ENCODE peak calls at places on chromosome 4, in nine cellular contexts. One of them, this sample, is unnamed.

GRCh38 chr4:53654300-53654758 is 63.0 kb upstream of the LNX1 start:
- DNase-seq in CD14-positive monocyte: no peak
- DNase-seq in IMR-90: peak
- DNase-seq in activated CD8-positive, alpha-beta T cell treated with anti-CD3 and anti-CD28 coated beads for 36 hours: peak
- DNase-seq in endothelial cell: no peak
- DNase-seq in AG04450: no peak
- DNase-seq in uterus: peak
- DNase-seq in dorsolateral prefrontal cortex: no peak
- DNase-seq in bronchial epithelial cell: peak
- DNase-seq in this sample: no peak

GRCh38 chr4:152079543-152080293 is 318.9 kb upstream of the GATB start:
- DNase-seq in CD14-positive monocyte: no peak
- DNase-seq in IMR-90: no peak
- DNase-seq in activated CD8-positive, alpha-beta T cell treated with anti-CD3 and anti-CD28 coated beads for 36 hours: peak
- DNase-seq in endothelial cell: no peak
- DNase-seq in AG04450: no peak
- DNase-seq in uterus: no peak
- DNase-seq in dorsolateral prefrontal cortex: no peak
- DNase-seq in bronchial epithelial cell: no peak
- DNase-seq in this sample: no peak

GRCh38 chr4:53804719-53805118 is 213.4 kb upstream of the LNX1 start:
- DNase-seq in CD14-positive monocyte: no peak
- DNase-seq in IMR-90: no peak
- DNase-seq in activated CD8-positive, alpha-beta T cell treated with anti-CD3 and anti-CD28 coated beads for 36 hours: peak
- DNase-seq in endothelial cell: no peak
- DNase-seq in AG04450: no peak
- DNase-seq in uterus: no peak
- DNase-seq in dorsolateral prefrontal cortex: peak
- DNase-seq in bronchial epithelial cell: peak
- DNase-seq in this sample: peak

GRCh38 chr4:159142254-159142653 is 39.4 kb downstream of the RAPGEF2 start:
- DNase-seq in CD14-positive monocyte: no peak
- DNase-seq in IMR-90: peak
- DNase-seq in activated CD8-positive, alpha-beta T cell treated with anti-CD3 and anti-CD28 coated beads for 36 hours: no peak
- DNase-seq in endothelial cell: no peak
- DNase-seq in AG04450: no peak
- DNase-seq in uterus: no peak
- DNase-seq in dorsolateral prefrontal cortex: peak
- DNase-seq in bronchial epithelial cell: peak
- DNase-seq in this sample: no peak

GRCh38 chr4:10083331-10083769 is 33.2 kb downstream of the WDR1 start:
- DNase-seq in CD14-positive monocyte: no peak
- DNase-seq in IMR-90: no peak
- DNase-seq in activated CD8-positive, alpha-beta T cell treated with anti-CD3 and anti-CD28 coated beads for 36 hours: peak
- DNase-seq in endothelial cell: no peak
- DNase-seq in AG04450: no peak
- DNase-seq in uterus: no peak
- DNase-seq in dorsolateral prefrontal cortex: no peak
- DNase-seq in bronchial epithelial cell: no peak
- DNase-seq in this sample: no peak

GRCh38 chr4:54543088-54543795 is 114.5 kb upstream of the KIT start:
- DNase-seq in CD14-positive monocyte: no peak
- DNase-seq in IMR-90: peak
- DNase-seq in activated CD8-positive, alpha-beta T cell treated with anti-CD3 and anti-CD28 coated beads for 36 hours: no peak
- DNase-seq in endothelial cell: no peak
- DNase-seq in AG04450: no peak
- DNase-seq in uterus: no peak
- DNase-seq in dorsolateral prefrontal cortex: no peak
- DNase-seq in bronchial epithelial cell: no peak
- DNase-seq in this sample: no peak

GRCh38 chr4:77819409-77819835 is 254 bp upstream of the CNOT6L start:
- DNase-seq in CD14-positive monocyte: peak
- DNase-seq in IMR-90: no peak
- DNase-seq in activated CD8-positive, alpha-beta T cell treated with anti-CD3 and anti-CD28 coated beads for 36 hours: no peak
- DNase-seq in endothelial cell: peak
- DNase-seq in AG04450: no peak
- DNase-seq in uterus: no peak
- DNase-seq in dorsolateral prefrontal cortex: no peak
- DNase-seq in bronchial epithelial cell: no peak
- DNase-seq in this sample: peak

GRCh38 chr4:37928896-37929537 is 31.2 kb upstream of the PTTG2 start:
- DNase-seq in CD14-positive monocyte: no peak
- DNase-seq in IMR-90: no peak
- DNase-seq in activated CD8-positive, alpha-beta T cell treated with anti-CD3 and anti-CD28 coated beads for 36 hours: no peak
- DNase-seq in endothelial cell: no peak
- DNase-seq in AG04450: no peak
- DNase-seq in uterus: no peak
- DNase-seq in dorsolateral prefrontal cortex: no peak
- DNase-seq in bronchial epithelial cell: no peak
- DNase-seq in this sample: no peak

GRCh38 chr4:30437316-30437715 is 282.9 kb upstream of the PCDH7 start:
- DNase-seq in CD14-positive monocyte: no peak
- DNase-seq in IMR-90: no peak
- DNase-seq in activated CD8-positive, alpha-beta T cell treated with anti-CD3 and anti-CD28 coated beads for 36 hours: no peak
- DNase-seq in endothelial cell: no peak
- DNase-seq in AG04450: no peak
- DNase-seq in uterus: no peak
- DNase-seq in dorsolateral prefrontal cortex: no peak
- DNase-seq in bronchial epithelial cell: peak
- DNase-seq in this sample: no peak

GRCh38 chr4:6910340-6910959 is 824 bp downstream of the TBC1D14 start:
- DNase-seq in CD14-positive monocyte: no peak
- DNase-seq in IMR-90: no peak
- DNase-seq in activated CD8-positive, alpha-beta T cell treated with anti-CD3 and anti-CD28 coated beads for 36 hours: peak
- DNase-seq in endothelial cell: no peak
- DNase-seq in AG04450: no peak
- DNase-seq in uterus: no peak
- DNase-seq in dorsolateral prefrontal cortex: no peak
- DNase-seq in bronchial epithelial cell: no peak
- DNase-seq in this sample: peak

GRCh38 chr4:6908397-6909112 is 1.1 kb upstream of the TBC1D14 start:
- DNase-seq in CD14-positive monocyte: no peak
- DNase-seq in IMR-90: peak
- DNase-seq in activated CD8-positive, alpha-beta T cell treated with anti-CD3 and anti-CD28 coated beads for 36 hours: no peak
- DNase-seq in endothelial cell: no peak
- DNase-seq in AG04450: no peak
- DNase-seq in uterus: no peak
- DNase-seq in dorsolateral prefrontal cortex: no peak
- DNase-seq in bronchial epithelial cell: no peak
- DNase-seq in this sample: no peak

GRCh38 chr4:6909970-6910339 is 329 bp downstream of the TBC1D14 start:
- DNase-seq in CD14-positive monocyte: no peak
- DNase-seq in IMR-90: no peak
- DNase-seq in activated CD8-positive, alpha-beta T cell treated with anti-CD3 and anti-CD28 coated beads for 36 hours: peak
- DNase-seq in endothelial cell: peak
- DNase-seq in AG04450: no peak
- DNase-seq in uterus: no peak
- DNase-seq in dorsolateral prefrontal cortex: no peak
- DNase-seq in bronchial epithelial cell: no peak
- DNase-seq in this sample: peak

GRCh38 chr4:6907658-6908191 is 1.9 kb upstream of the TBC1D14 start:
- DNase-seq in CD14-positive monocyte: no peak
- DNase-seq in IMR-90: no peak
- DNase-seq in activated CD8-positive, alpha-beta T cell treated with anti-CD3 and anti-CD28 coated beads for 36 hours: peak
- DNase-seq in endothelial cell: peak
- DNase-seq in AG04450: no peak
- DNase-seq in uterus: no peak
- DNase-seq in dorsolateral prefrontal cortex: no peak
- DNase-seq in bronchial epithelial cell: peak
- DNase-seq in this sample: peak

GRCh38 chr4:6909113-6909969 is at the start of gene TBC1D14:
- DNase-seq in CD14-positive monocyte: peak
- DNase-seq in IMR-90: peak
- DNase-seq in activated CD8-positive, alpha-beta T cell treated with anti-CD3 and anti-CD28 coated beads for 36 hours: peak
- DNase-seq in endothelial cell: peak
- DNase-seq in AG04450: peak
- DNase-seq in uterus: peak
- DNase-seq in dorsolateral prefrontal cortex: peak
- DNase-seq in bronchial epithelial cell: peak
- DNase-seq in this sample: peak
- TF ChIP-seq CTCF in CD14-positive monocyte: no peak
- TF ChIP-seq CTCF in IMR-90: peak
- TF ChIP-seq CTCF in activated CD8-positive, alpha-beta T cell treated with anti-CD3 and anti-CD28 coated beads for 36 hours: no peak
- TF ChIP-seq CTCF in endothelial cell: peak
- TF ChIP-seq CTCF in AG04450: peak
- TF ChIP-seq CTCF in uterus: no peak
- TF ChIP-seq CTCF in dorsolateral prefrontal cortex: peak
- TF ChIP-seq CTCF in bronchial epithelial cell: peak
- TF ChIP-seq CTCF in this sample: no peak

DNA sequence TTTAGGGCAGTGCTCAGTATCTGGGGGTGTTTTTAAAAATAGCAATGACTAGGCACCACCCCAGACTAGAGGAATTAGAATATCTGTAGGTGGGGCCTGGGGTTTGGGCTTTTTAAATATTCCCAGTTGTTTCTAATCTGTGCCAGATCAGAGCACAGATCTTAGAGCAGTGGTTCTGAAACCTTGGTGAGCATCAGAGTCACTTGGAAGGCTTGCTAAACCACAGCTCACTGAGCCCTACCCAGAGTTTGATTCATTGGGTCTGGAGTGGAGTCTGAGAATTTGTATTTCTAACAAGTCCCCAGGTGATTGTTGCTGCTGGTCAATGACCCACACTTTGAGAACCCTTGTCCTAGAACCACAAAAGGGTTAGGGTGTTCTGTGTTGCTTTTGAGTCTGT is 16.7 kb downstream of the HADH start:
- DNase-seq in CD14-positive monocyte: no peak
- DNase-seq in IMR-90: no peak
- DNase-seq in activated CD8-positive, alpha-beta T cell treated with anti-CD3 and anti-CD28 coated beads for 36 hours: no peak
- DNase-seq in endothelial cell: no peak
- DNase-seq in AG04450: no peak
- DNase-seq in uterus: no peak
- DNase-seq in dorsolateral prefrontal cortex: no peak
- DNase-seq in bronchial epithelial cell: no peak
- DNase-seq in this sample: no peak
- TF ChIP-seq CTCF in CD14-positive monocyte: no peak
- TF ChIP-seq CTCF in IMR-90: no peak
- TF ChIP-seq CTCF in activated CD8-positive, alpha-beta T cell treated with anti-CD3 and anti-CD28 coated beads for 36 hours: no peak
- TF ChIP-seq CTCF in endothelial cell: no peak
- TF ChIP-seq CTCF in AG04450: no peak
- TF ChIP-seq CTCF in uterus: no peak
- TF ChIP-seq CTCF in dorsolateral prefrontal cortex: no peak
- TF ChIP-seq CTCF in bronchial epithelial cell: no peak
- TF ChIP-seq CTCF in this sample: no peak

GRCh38 chr4:132332932-132333722 is 816.0 kb upstream of the PCDH10 start:
- DNase-seq in CD14-positive monocyte: no peak
- DNase-seq in IMR-90: no peak
- DNase-seq in activated CD8-positive, alpha-beta T cell treated with anti-CD3 and anti-CD28 coated beads for 36 hours: no peak
- DNase-seq in endothelial cell: no peak
- DNase-seq in AG04450: no peak
- DNase-seq in uterus: no peak
- DNase-seq in dorsolateral prefrontal cortex: no peak
- DNase-seq in bronchial epithelial cell: peak
- DNase-seq in this sample: no peak
- TF ChIP-seq CTCF in CD14-positive monocyte: no peak
- TF ChIP-seq CTCF in IMR-90: no peak
- TF ChIP-seq CTCF in activated CD8-positive, alpha-beta T cell treated with anti-CD3 and anti-CD28 coated beads for 36 hours: no peak
- TF ChIP-seq CTCF in endothelial cell: peak
- TF ChIP-seq CTCF in AG04450: peak
- TF ChIP-seq CTCF in uterus: no peak
- TF ChIP-seq CTCF in dorsolateral prefrontal cortex: no peak
- TF ChIP-seq CTCF in bronchial epithelial cell: no peak
- TF ChIP-seq CTCF in this sample: no peak

GRCh38 chr4:24105183-24106039 is 215.6 kb upstream of the PPARGC1A start:
- DNase-seq in CD14-positive monocyte: no peak
- DNase-seq in IMR-90: peak
- DNase-seq in activated CD8-positive, alpha-beta T cell treated with anti-CD3 and anti-CD28 coated beads for 36 hours: no peak
- DNase-seq in endothelial cell: no peak
- DNase-seq in AG04450: peak
- DNase-seq in uterus: no peak
- DNase-seq in dorsolateral prefrontal cortex: peak
- DNase-seq in bronchial epithelial cell: peak
- DNase-seq in this sample: no peak
- TF ChIP-seq CTCF in CD14-positive monocyte: no peak
- TF ChIP-seq CTCF in IMR-90: peak
- TF ChIP-seq CTCF in activated CD8-positive, alpha-beta T cell treated with anti-CD3 and anti-CD28 coated beads for 36 hours: no peak
- TF ChIP-seq CTCF in endothelial cell: no peak
- TF ChIP-seq CTCF in AG04450: peak
- TF ChIP-seq CTCF in uterus: no peak
- TF ChIP-seq CTCF in dorsolateral prefrontal cortex: no peak
- TF ChIP-seq CTCF in bronchial epithelial cell: no peak
- TF ChIP-seq CTCF in this sample: no peak

DNA sequence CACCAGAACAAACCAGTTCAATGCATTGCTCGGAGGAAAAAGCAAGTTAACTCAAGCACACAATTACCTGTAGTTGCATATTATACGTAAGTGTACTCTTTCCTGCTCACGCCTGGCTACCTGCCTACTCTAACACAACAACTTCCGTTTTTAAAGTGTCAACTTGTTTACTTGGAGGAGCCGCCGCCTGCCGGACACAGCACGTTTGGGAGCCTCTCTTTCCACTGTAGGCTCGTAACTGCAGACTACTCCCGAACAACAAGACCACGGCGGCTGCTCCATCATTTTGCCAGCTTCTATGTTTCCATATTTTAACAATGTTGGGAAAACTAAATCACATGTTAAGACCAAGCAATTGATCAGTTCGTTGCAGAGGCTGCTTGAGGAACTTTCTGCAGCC is 882 bp downstream of the MTNR1A start:
- DNase-seq in CD14-positive monocyte: no peak
- DNase-seq in IMR-90: no peak
- DNase-seq in activated CD8-positive, alpha-beta T cell treated with anti-CD3 and anti-CD28 coated beads for 36 hours: no peak
- DNase-seq in endothelial cell: peak
- DNase-seq in AG04450: no peak
- DNase-seq in uterus: no peak
- DNase-seq in dorsolateral prefrontal cortex: no peak
- DNase-seq in bronchial epithelial cell: peak
- DNase-seq in this sample: peak
- TF ChIP-seq CTCF in CD14-positive monocyte: no peak
- TF ChIP-seq CTCF in IMR-90: peak
- TF ChIP-seq CTCF in activated CD8-positive, alpha-beta T cell treated with anti-CD3 and anti-CD28 coated beads for 36 hours: no peak
- TF ChIP-seq CTCF in endothelial cell: no peak
- TF ChIP-seq CTCF in AG04450: peak
- TF ChIP-seq CTCF in uterus: no peak
- TF ChIP-seq CTCF in dorsolateral prefrontal cortex: no peak
- TF ChIP-seq CTCF in bronchial epithelial cell: peak
- TF ChIP-seq CTCF in this sample: no peak

DNA sequence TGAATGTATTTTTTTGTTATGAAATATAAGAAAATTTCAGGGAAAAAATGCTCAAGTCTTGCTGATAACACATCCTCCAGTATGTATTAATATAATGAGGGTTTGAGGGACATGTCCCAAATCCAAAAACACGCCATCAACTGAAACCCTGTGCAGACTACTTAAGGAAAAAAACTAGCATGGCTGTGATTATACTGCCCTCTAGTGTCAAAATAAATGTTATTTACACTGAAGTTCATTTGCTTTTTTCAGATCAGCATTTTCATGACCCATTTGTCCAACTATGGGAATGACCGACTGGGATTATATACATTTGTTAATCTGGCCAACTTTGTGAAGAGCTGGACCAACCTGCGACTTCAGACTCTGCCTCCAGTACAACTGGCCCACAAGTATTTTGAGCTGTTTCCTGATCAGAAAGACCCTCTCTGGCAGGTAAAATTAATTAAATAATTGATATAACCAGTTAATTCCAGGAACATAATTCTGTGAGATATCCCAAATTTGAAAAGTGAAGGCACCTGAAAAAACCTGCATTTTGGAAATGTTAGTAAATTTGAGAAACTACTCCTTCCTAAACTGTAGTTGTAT is 128.5 kb downstream of the PRSS12 start:
- DNase-seq in CD14-positive monocyte: no peak
- DNase-seq in IMR-90: peak
- DNase-seq in activated CD8-positive, alpha-beta T cell treated with anti-CD3 and anti-CD28 coated beads for 36 hours: no peak
- DNase-seq in endothelial cell: no peak
- DNase-seq in AG04450: peak
- DNase-seq in uterus: no peak
- DNase-seq in dorsolateral prefrontal cortex: no peak
- DNase-seq in bronchial epithelial cell: peak
- DNase-seq in this sample: no peak
- TF ChIP-seq CTCF in CD14-positive monocyte: peak
- TF ChIP-seq CTCF in IMR-90: peak
- TF ChIP-seq CTCF in activated CD8-positive, alpha-beta T cell treated with anti-CD3 and anti-CD28 coated beads for 36 hours: peak
- TF ChIP-seq CTCF in endothelial cell: peak
- TF ChIP-seq CTCF in AG04450: peak
- TF ChIP-seq CTCF in uterus: peak
- TF ChIP-seq CTCF in dorsolateral prefrontal cortex: peak
- TF ChIP-seq CTCF in bronchial epithelial cell: peak
- TF ChIP-seq CTCF in this sample: peak